ENCODE peak calls at places on chromosomes 12 and 14, in four cellular contexts. N, A, S and O are unnamed samples. For H3K4me1, the result is how much of the 10 kb centered on the place peaks cover.

GRCh38 chr12:39780527-39781446 is 161.2 kb upstream of the ABCD2 start:
- DNase-seq in N (no peak), A (no peak), S (no peak), O (no peak)

GRCh38 chr12:92431146-92431545 is 271.6 kb upstream of the PLEKHG7 start:
- DNase-seq in N (no peak), A (no peak), S (peak), O (no peak)

GRCh38 chr12:54526800-54527630 is 22.4 kb upstream of the PDE1B start:
- DNase-seq in N (no peak), A (no peak), S (no peak), O (no peak)

GRCh38 chr14:50955373-50956043 is 11.2 kb upstream of the PYGL start:
- DNase-seq in N (peak), A (peak), S (no peak), O (peak)

GRCh38 chr12:116533343-116534248 is 25.6 kb upstream of the MAP1LC3B2 start:
- DNase-seq in N (peak), A (peak), S (peak), O (peak)

GRCh38 chr14:79424462-79424861 is 786.8 kb downstream of the DIO2 start:
- DNase-seq in N (no peak), A (no peak), S (no peak), O (no peak)

GRCh38 chr14:68141531-68142088 is 322.0 kb downstream of the RAD51B start:
- DNase-seq in N (no peak), A (no peak), S (no peak), O (no peak)

GRCh38 chr14:32588448-32589320 is 259.6 kb downstream of the AKAP6 start:
- DNase-seq in N (no peak), A (no peak), S (no peak), O (no peak)

GRCh38 chr12:68240975-68241374 is 12.4 kb downstream of the IL22 start:
- DNase-seq in N (no peak), A (no peak), S (peak), O (no peak)

GRCh38 chr12:6372403-6373003 is 2.9 kb downstream of the SCNN1A start:
- DNase-seq in N (no peak), A (no peak), S (no peak), O (no peak)

GRCh38 chr14:78701246-78701645 is 531.1 kb downstream of the NRXN3 start:
- DNase-seq in N (no peak), A (no peak), S (no peak), O (no peak)

GRCh38 chr14:64928239-64929002 is 14.1 kb downstream of the GPX2 start:
- DNase-seq in N (no peak), A (no peak), S (no peak), O (no peak)

GRCh38 chr14:95287176-95287754 is 32.4 kb downstream of the CLMN start:
- DNase-seq in N (no peak), A (no peak), S (no peak), O (no peak)

GRCh38 chr12:47302111-47302597 is 222.4 kb upstream of the AMIGO2 start:
- DNase-seq in N (no peak), A (no peak), S (no peak), O (no peak)

GRCh38 chr12:59357811-59358210 is 238.0 kb upstream of the SLC16A7 start:
- DNase-seq in N (no peak), A (no peak), S (no peak), O (no peak)

GRCh38 chr12:131832393-131833231 is 4.4 kb downstream of the MMP17 start:
- DNase-seq in N (no peak), A (peak), S (no peak), O (no peak)

GRCh38 chr12:1760566-1761382 is 59.6 kb upstream of the LRTM2 start:
- DNase-seq in N (no peak), A (no peak), S (no peak), O (no peak)

DNA sequence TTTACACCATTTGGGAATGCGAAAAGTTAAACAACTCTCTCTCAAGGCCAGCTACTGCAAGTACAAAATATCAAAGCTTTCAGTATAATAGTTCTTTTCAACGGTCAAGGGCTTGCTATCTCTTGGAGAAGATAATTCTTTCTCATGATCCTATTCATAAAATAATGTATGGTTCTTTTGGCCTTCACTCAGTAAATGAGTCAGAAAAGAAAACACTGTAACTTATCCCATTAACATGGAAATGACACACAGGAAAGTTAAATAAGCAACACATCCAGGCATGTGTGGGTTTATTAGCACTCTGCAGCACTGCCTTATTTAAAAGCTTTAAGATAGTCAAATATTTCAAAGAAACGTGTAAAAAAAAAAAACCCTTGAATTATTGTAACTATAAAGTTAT is 36.9 kb downstream of the ZFC3H1 start:
- DNase-seq in N (no peak), A (no peak), S (no peak), O (no peak)
- H3K27ac ChIP-seq in N (no peak), A (no peak), S (no peak), O (no peak)

GRCh38 chr14:71554959-71555612 is 377.1 kb upstream of the RGS6 start:
- DNase-seq in N (no peak), A (no peak), S (no peak), O (no peak)
- H3K4me1 ChIP-seq in N (under half), A (under half), S (under half), O (under half)

GRCh38 chr14:103188691-103189480 is 65.6 kb downstream of the TNFAIP2 start:
- DNase-seq in N (no peak), A (no peak), S (no peak), O (no peak)
- H3K27ac ChIP-seq in N (no peak), A (no peak), S (no peak), O (no peak)

GRCh38 chr14:92798811-92799210 is 4.7 kb downstream of the GOLGA5 start:
- DNase-seq in N (no peak), A (no peak), S (no peak), O (no peak)

GRCh38 chr14:92800012-92800411 is 5.9 kb downstream of the GOLGA5 start:
- DNase-seq in N (no peak), A (no peak), S (no peak), O (no peak)

GRCh38 chr14:92794961-92795360 is 856 bp downstream of the GOLGA5 start:
- DNase-seq in N (no peak), A (no peak), S (no peak), O (no peak)

GRCh38 chr14:92800525-92800924 is 6.4 kb downstream of the GOLGA5 start:
- DNase-seq in N (no peak), A (no peak), S (no peak), O (no peak)

GRCh38 chr14:92797935-92798653 is 4.0 kb downstream of the GOLGA5 start:
- DNase-seq in N (no peak), A (no peak), S (no peak), O (no peak)
- H3K4me1 ChIP-seq in N (under half), A (under half), S (under half), O (under half)

GRCh38 chr12:49649445-49649844 is 26.1 kb downstream of the PRPF40B start:
- DNase-seq in N (no peak), A (no peak), S (no peak), O (no peak)
- H3K27ac ChIP-seq in N (no peak), A (no peak), S (no peak), O (no peak)

GRCh38 chr14:103392572-103392971 is 7.4 kb downstream of the MARK3 start:
- DNase-seq in N (no peak), A (no peak), S (no peak), O (no peak)

GRCh38 chr14:103393078-103393477 is 7.9 kb downstream of the MARK3 start:
- DNase-seq in N (no peak), A (no peak), S (no peak), O (no peak)

GRCh38 chr14:103392106-103392505 is 6.9 kb downstream of the MARK3 start:
- DNase-seq in N (no peak), A (no peak), S (no peak), O (no peak)

GRCh38 chr14:103390605-103391004 is 5.4 kb downstream of the MARK3 start:
- DNase-seq in N (no peak), A (no peak), S (no peak), O (no peak)

GRCh38 chr14:103391048-103391447 is 5.8 kb downstream of the MARK3 start:
- DNase-seq in N (no peak), A (no peak), S (peak), O (no peak)
- H3K4me1 ChIP-seq in N (half or more), A (half or more), S (under half), O (half or more)